ENCODE peak calls at places on chromosomes 13 and 19, in six cellular contexts. T is cardiac fibroblast, D is AG10803, V is fibroblast of lung, Q is ovary, U is Peyer's patch. F is an unnamed sample.

GRCh38 chr13:52405767-52406494 is at the start of gene THSD1:
- DNase-seq in T (peak; percentile 63), D (peak; percentile 56), V (peak; percentile 62), Q (peak; percentile 70), U (no peak), F (peak; percentile 86)

GRCh38 chr19:56837892-56838679 is 2.4 kb downstream of the PEG3 start:
- DNase-seq in T (peak; percentile 78), D (no peak), V (no peak), Q (peak; percentile 78), U (no peak), F (no peak)

GRCh38 chr13:57629821-57630235 is 1.7 kb upstream of the PCDH17 start:
- DNase-seq in T (peak; percentile 68), D (peak; percentile 64), V (peak; percentile 93), Q (peak; percentile 70), U (no peak), F (peak; percentile 96)

GRCh38 chr13:78183737-78184136 is 265.1 kb upstream of the EDNRB start:
- DNase-seq in T (peak; percentile 1), D (peak; percentile 15), V (no peak), Q (no peak), U (no peak), F (no peak)

GRCh38 chr13:42497798-42498197 is 76.2 kb upstream of the TNFSF11 start:
- DNase-seq in T (peak; percentile 83), D (no peak), V (peak; percentile 74), Q (no peak), U (no peak), F (no peak)

GRCh38 chr19:55088021-55088451 is 12.4 kb downstream of the EPS8L1 start:
- DNase-seq in T (no peak), D (no peak), V (no peak), Q (no peak), U (no peak), F (no peak)

GRCh38 chr19:1013218-1013617 is 7.7 kb downstream of the TMEM259 start:
- DNase-seq in T (no peak), D (no peak), V (no peak), Q (no peak), U (no peak), F (no peak)

GRCh38 chr19:18533058-18533457 is 10.3 kb downstream of the FKBP8 start:
- DNase-seq in T (no peak), D (no peak), V (no peak), Q (no peak), U (no peak), F (no peak)

GRCh38 chr19:57075801-57076492 is 43.8 kb upstream of the USP29 start:
- DNase-seq in T (no peak), D (no peak), V (no peak), Q (no peak), U (no peak), F (no peak)

GRCh38 chr13:50898338-50898737 is 11.3 kb upstream of the RNASEH2B start:
- DNase-seq in T (no peak), D (no peak), V (no peak), Q (no peak), U (no peak), F (no peak)

GRCh38 chr13:45325806-45326205 is 15.2 kb downstream of the TPT1 start:
- DNase-seq in T (peak; percentile 87), D (peak; percentile 83), V (peak; percentile 91), Q (no peak), U (no peak), F (no peak)

GRCh38 chr19:1154731-1155351 is 19.2 kb downstream of the SBNO2 start:
- DNase-seq in T (peak; percentile 96), D (peak; percentile 92), V (peak; percentile 86), Q (peak; percentile 87), U (peak; percentile 34), F (no peak)

GRCh38 chr19:54449701-54450069 is 686 bp downstream of the LENG8 start:
- DNase-seq in T (peak; percentile 36), D (no peak), V (peak; percentile 28), Q (no peak), U (no peak), F (no peak)

GRCh38 chr13:37209621-37210020 is 104.2 kb upstream of the CSNK1A1L start:
- DNase-seq in T (no peak), D (peak; percentile 68), V (peak; percentile 53), Q (no peak), U (no peak), F (no peak)

GRCh38 chr13:30757026-30757425 is 21.7 kb downstream of the ALOX5AP start:
- DNase-seq in T (no peak), D (no peak), V (no peak), Q (no peak), U (no peak), F (no peak)

GRCh38 chr19:2923510-2923909 is 21.3 kb downstream of the ZNF77 start:
- DNase-seq in T (peak; percentile 93), D (peak; percentile 99), V (peak; percentile 30), Q (no peak), U (no peak), F (no peak)

GRCh38 chr13:21078501-21078900 is 17.1 kb upstream of the LATS2 start:
- DNase-seq in T (no peak), D (peak; percentile 89), V (no peak), Q (no peak), U (no peak), F (no peak)

GRCh38 chr19:1767464-1767933 is 14.2 kb downstream of the ONECUT3 start:
- DNase-seq in T (peak; percentile 32), D (peak; percentile 9), V (no peak), Q (peak; percentile 69), U (peak; percentile 38), F (peak; percentile 75)

GRCh38 chr13:93298741-93299140 is 72.1 kb downstream of the GPC6 start:
- DNase-seq in T (no peak), D (peak; percentile 58), V (peak; percentile 78), Q (no peak), U (no peak), F (no peak)

GRCh38 chr13:40072663-40073120 is 417.2 kb downstream of the COG6 start:
- DNase-seq in T (no peak), D (no peak), V (no peak), Q (no peak), U (no peak), F (no peak)

GRCh38 chr19:11453468-11454341 is 18.3 kb downstream of the PRKCSH start:
- DNase-seq in T (no peak), D (no peak), V (no peak), Q (no peak), U (no peak), F (peak; percentile 39)

GRCh38 chr13:33799950-33800592 is 17.9 kb upstream of the RFC3 start:
- DNase-seq in T (peak; percentile 72), D (peak; percentile 53), V (peak; percentile 48), Q (no peak), U (no peak), F (no peak)

GRCh38 chr13:23570099-23570926 is at the start of gene TNFRSF19:
- DNase-seq in T (peak; percentile 77), D (peak; percentile 88), V (peak; percentile 92), Q (no peak), U (no peak), F (no peak)

GRCh38 chr19:1567116-1567847 is 843 bp downstream of the MEX3D start:
- DNase-seq in T (peak; percentile 14), D (no peak), V (no peak), Q (peak; percentile 79), U (no peak), F (peak; percentile 44)

GRCh38 chr19:29273000-29273691 is 60.2 kb upstream of the UQCRFS1 start:
- DNase-seq in T (no peak), D (no peak), V (no peak), Q (no peak), U (no peak), F (no peak)

GRCh38 chr19:19259741-19260140 is 13.4 kb downstream of the TM6SF2 start:
- DNase-seq in T (no peak), D (no peak), V (peak; percentile 18), Q (no peak), U (no peak), F (no peak)

GRCh38 chr19:36097036-36097435 is 13.9 kb upstream of the OVOL3 start:
- DNase-seq in T (no peak), D (no peak), V (no peak), Q (no peak), U (no peak), F (no peak)

DNA sequence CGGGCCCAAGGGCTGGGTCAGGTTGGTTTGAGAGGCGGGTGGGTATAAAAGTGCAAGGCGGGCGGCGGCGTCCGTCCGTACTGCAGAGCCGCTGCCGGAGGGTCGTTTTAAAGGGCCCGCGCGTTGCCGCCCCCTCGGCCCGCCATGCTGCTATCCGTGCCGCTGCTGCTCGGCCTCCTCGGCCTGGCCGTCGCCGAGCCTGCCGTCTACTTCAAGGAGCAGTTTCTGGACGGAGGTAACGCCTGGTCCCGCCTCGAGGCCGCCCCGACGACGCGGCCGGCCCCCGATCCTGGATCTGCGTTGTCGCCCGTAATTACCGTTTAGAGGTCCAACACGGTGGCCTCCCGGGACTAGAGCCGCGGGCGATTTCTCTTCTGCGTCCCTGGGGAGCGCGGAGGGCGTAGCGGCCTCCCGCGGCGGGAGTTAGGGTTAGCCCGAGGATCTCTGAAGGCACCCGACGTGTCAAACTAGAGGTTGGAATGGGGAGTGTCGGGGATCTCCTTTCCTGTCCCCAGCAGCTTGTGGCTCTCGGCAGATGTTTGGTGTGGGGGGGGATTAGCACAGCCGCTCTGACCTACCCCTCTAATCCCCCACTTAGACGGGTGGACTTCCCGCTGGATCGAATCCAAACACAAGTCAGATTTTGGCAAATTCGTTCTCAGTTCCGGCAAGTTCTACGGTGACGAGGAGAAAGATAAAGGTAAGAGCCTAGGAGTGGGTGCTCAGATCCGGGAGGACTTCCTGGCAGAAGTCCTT is at the start of gene CALR:
- DNase-seq in T (peak; percentile 33), D (peak; percentile 44), V (peak; percentile 24), Q (no peak), U (peak; percentile 35), F (no peak)
- TF ChIP-seq CTCF in T (peak; percentile 11), D (peak; percentile 36), V (peak; percentile 24), Q (no peak), U (peak; percentile 12), F (no peak)

GRCh38 chr13:103510007-103510406 is 443.8 kb upstream of the SLC10A2 start:
- DNase-seq in T (no peak), D (no peak), V (no peak), Q (no peak), U (no peak), F (no peak)
- TF ChIP-seq CTCF in T (no peak), D (no peak), V (no peak), Q (no peak), U (no peak), F (peak; percentile 38)

DNA sequence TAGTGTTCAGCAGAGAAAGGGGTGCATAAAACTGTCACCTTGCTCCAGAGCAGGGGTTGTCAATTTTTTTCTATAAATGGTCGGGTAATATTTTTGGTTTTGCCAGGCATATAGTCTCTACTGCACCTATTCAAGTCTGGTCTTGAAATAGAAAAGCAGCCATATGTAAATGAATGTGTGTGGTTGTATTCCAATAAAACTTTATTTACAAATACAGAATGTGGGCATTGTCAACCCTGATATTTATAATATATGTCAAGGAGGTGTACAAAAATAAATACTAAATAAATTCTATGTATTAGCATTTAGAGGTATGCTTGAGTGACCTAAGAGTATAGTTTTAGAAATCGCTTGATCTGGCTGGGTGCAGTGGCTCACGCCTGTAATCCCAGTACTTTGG is 97.6 kb upstream of the SPRY2 start:
- DNase-seq in T (no peak), D (no peak), V (no peak), Q (no peak), U (no peak), F (no peak)
- TF ChIP-seq CTCF in T (no peak), D (no peak), V (no peak), Q (no peak), U (no peak), F (no peak)

DNA sequence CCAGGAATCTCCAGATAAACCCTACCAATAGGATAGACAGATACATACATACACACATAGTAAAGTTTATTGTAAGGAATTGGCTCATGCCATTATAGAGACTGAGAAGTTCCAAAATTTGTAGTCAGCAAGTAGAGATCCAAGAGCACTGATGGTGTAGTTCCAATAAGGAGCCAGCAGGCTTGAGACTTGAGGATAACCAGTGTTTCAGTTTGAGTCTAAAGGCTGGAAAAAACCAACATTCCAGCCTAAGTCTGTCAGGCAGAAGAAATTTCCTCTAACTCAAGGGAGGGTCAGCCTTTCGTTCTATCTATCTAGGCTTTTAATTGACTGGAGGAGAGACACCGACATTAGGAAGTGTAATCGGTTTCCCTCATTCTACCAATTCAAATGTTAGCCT is 110.2 kb upstream of the TSHZ3 start:
- DNase-seq in T (no peak), D (no peak), V (no peak), Q (no peak), U (no peak), F (no peak)
- TF ChIP-seq CTCF in T (peak; percentile 23), D (peak; percentile 25), V (peak; percentile 15), Q (no peak), U (no peak), F (peak; percentile 56)

F was measured in endothelial cell.